ENCODE peak calls at places on chromosomes 13 and 19, in four cellular contexts. One of them, this sample, is unnamed. For H3K9me3, the result is how much of the 10 kb centered on the place peaks cover.

GRCh38 chr19:2248136-2249009 is 750 bp upstream of the AMH start:
- DNase-seq in PC-9: no peak
- DNase-seq in CD4-positive, alpha-beta T cell: no peak
- DNase-seq in fibroblast of lung: no peak
- DNase-seq in this sample: no peak

GRCh38 chr19:6890421-6890913 is 3.1 kb downstream of the ADGRE1 start:
- DNase-seq in PC-9: no peak
- DNase-seq in CD4-positive, alpha-beta T cell: peak
- DNase-seq in fibroblast of lung: no peak
- DNase-seq in this sample: no peak

GRCh38 chr19:10006335-10006708 is 4.0 kb downstream of the COL5A3 start:
- DNase-seq in PC-9: no peak
- DNase-seq in CD4-positive, alpha-beta T cell: no peak
- DNase-seq in fibroblast of lung: peak
- DNase-seq in this sample: peak

GRCh38 chr19:3129112-3129511 is 6.7 kb upstream of the GNA15 start:
- DNase-seq in PC-9: no peak
- DNase-seq in CD4-positive, alpha-beta T cell: no peak
- DNase-seq in fibroblast of lung: peak
- DNase-seq in this sample: no peak

GRCh38 chr13:70171151-70171550 is 62.9 kb upstream of the KLHL1 start:
- DNase-seq in PC-9: no peak
- DNase-seq in CD4-positive, alpha-beta T cell: no peak
- DNase-seq in fibroblast of lung: no peak
- DNase-seq in this sample: no peak

GRCh38 chr13:75195479-75196111 is 286.4 kb downstream of the TBC1D4 start:
- DNase-seq in PC-9: no peak
- DNase-seq in CD4-positive, alpha-beta T cell: no peak
- DNase-seq in fibroblast of lung: peak
- DNase-seq in this sample: no peak

GRCh38 chr19:11091343-11092153 is 2.3 kb downstream of the LDLR start:
- DNase-seq in PC-9: peak
- DNase-seq in CD4-positive, alpha-beta T cell: peak
- DNase-seq in fibroblast of lung: peak
- DNase-seq in this sample: peak

GRCh38 chr19:39415111-39416046 is 2.9 kb downstream of the PLEKHG2 start:
- DNase-seq in PC-9: peak
- DNase-seq in CD4-positive, alpha-beta T cell: no peak
- DNase-seq in fibroblast of lung: no peak
- DNase-seq in this sample: no peak

GRCh38 chr13:107480130-107480529 is 735.2 kb downstream of the LIG4 start:
- DNase-seq in PC-9: no peak
- DNase-seq in CD4-positive, alpha-beta T cell: no peak
- DNase-seq in fibroblast of lung: no peak
- DNase-seq in this sample: no peak

GRCh38 chr19:41928754-41929535 is 696 bp upstream of the ERFL start:
- DNase-seq in PC-9: no peak
- DNase-seq in CD4-positive, alpha-beta T cell: no peak
- DNase-seq in fibroblast of lung: no peak
- DNase-seq in this sample: no peak

GRCh38 chr19:58428617-58429016 is 11.3 kb downstream of the ZNF132 start:
- DNase-seq in PC-9: no peak
- DNase-seq in CD4-positive, alpha-beta T cell: no peak
- DNase-seq in fibroblast of lung: no peak
- DNase-seq in this sample: no peak

GRCh38 chr19:58434217-58434616 is 5.7 kb downstream of the ZNF132 start:
- DNase-seq in PC-9: no peak
- DNase-seq in CD4-positive, alpha-beta T cell: no peak
- DNase-seq in fibroblast of lung: peak
- DNase-seq in this sample: no peak

GRCh38 chr19:58429745-58430144 is 10.2 kb downstream of the ZNF132 start:
- DNase-seq in PC-9: no peak
- DNase-seq in CD4-positive, alpha-beta T cell: no peak
- DNase-seq in fibroblast of lung: no peak
- DNase-seq in this sample: peak
- H3K9me3 ChIP-seq in PC-9: under half
- H3K9me3 ChIP-seq in CD4-positive, alpha-beta T cell: half or more
- H3K9me3 ChIP-seq in fibroblast of lung: under half
- H3K9me3 ChIP-seq in this sample: half or more

GRCh38 chr13:79306650-79307049 is 99.4 kb downstream of the RBM26 start:
- DNase-seq in PC-9: no peak
- DNase-seq in CD4-positive, alpha-beta T cell: no peak
- DNase-seq in fibroblast of lung: no peak
- DNase-seq in this sample: no peak
- TF ChIP-seq CTCF in PC-9: no peak
- TF ChIP-seq CTCF in CD4-positive, alpha-beta T cell: no peak
- TF ChIP-seq CTCF in fibroblast of lung: no peak
- TF ChIP-seq CTCF in this sample: no peak

GRCh38 chr19:52442179-52442578 is 11.2 kb upstream of the ZNF578 start:
- DNase-seq in PC-9: no peak
- DNase-seq in CD4-positive, alpha-beta T cell: no peak
- DNase-seq in fibroblast of lung: no peak
- DNase-seq in this sample: no peak

GRCh38 chr19:52444506-52444905 is 8.8 kb upstream of the ZNF578 start:
- DNase-seq in PC-9: no peak
- DNase-seq in CD4-positive, alpha-beta T cell: no peak
- DNase-seq in fibroblast of lung: no peak
- DNase-seq in this sample: no peak
- H3K9me3 ChIP-seq in PC-9: under half
- H3K9me3 ChIP-seq in CD4-positive, alpha-beta T cell: half or more
- H3K9me3 ChIP-seq in fibroblast of lung: under half
- H3K9me3 ChIP-seq in this sample: under half

DNA sequence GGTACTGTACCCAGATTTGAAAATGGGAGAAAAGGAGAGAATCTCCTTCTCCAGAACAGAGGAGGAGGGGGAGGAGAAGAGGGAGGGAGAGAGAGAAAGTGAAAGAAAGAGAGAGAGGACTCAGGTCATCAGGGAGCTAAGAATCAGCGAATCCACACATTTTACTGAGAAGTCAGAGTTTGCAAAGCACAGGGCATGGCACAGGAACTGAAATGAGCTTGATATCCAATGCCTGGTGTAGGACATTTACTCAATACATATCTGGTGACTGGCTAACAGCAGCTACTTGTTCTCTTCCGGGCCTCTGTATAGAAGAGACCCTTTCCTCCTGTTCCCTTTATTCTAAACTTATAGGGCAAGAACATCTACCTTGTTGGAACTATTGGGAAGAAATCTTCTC is 375.1 kb downstream of the KLF5 start:
- DNase-seq in PC-9: no peak
- DNase-seq in CD4-positive, alpha-beta T cell: no peak
- DNase-seq in fibroblast of lung: no peak
- DNase-seq in this sample: no peak
- TF ChIP-seq CTCF in PC-9: no peak
- TF ChIP-seq CTCF in CD4-positive, alpha-beta T cell: no peak
- TF ChIP-seq CTCF in fibroblast of lung: no peak
- TF ChIP-seq CTCF in this sample: no peak

GRCh38 chr13:66353664-66354063 is 876.5 kb downstream of the PCDH9 start:
- DNase-seq in PC-9: no peak
- DNase-seq in CD4-positive, alpha-beta T cell: no peak
- DNase-seq in fibroblast of lung: no peak
- DNase-seq in this sample: no peak

GRCh38 chr13:66349945-66350344 is 880.2 kb downstream of the PCDH9 start:
- DNase-seq in PC-9: no peak
- DNase-seq in CD4-positive, alpha-beta T cell: no peak
- DNase-seq in fibroblast of lung: no peak
- DNase-seq in this sample: no peak

GRCh38 chr13:66358564-66358963 is 871.6 kb downstream of the PCDH9 start:
- DNase-seq in PC-9: no peak
- DNase-seq in CD4-positive, alpha-beta T cell: no peak
- DNase-seq in fibroblast of lung: peak
- DNase-seq in this sample: no peak

GRCh38 chr13:66359393-66359792 is 870.7 kb downstream of the PCDH9 start:
- DNase-seq in PC-9: no peak
- DNase-seq in CD4-positive, alpha-beta T cell: no peak
- DNase-seq in fibroblast of lung: no peak
- DNase-seq in this sample: no peak

GRCh38 chr13:66354880-66355279 is 875.3 kb downstream of the PCDH9 start:
- DNase-seq in PC-9: no peak
- DNase-seq in CD4-positive, alpha-beta T cell: no peak
- DNase-seq in fibroblast of lung: no peak
- DNase-seq in this sample: no peak
- H3K9me3 ChIP-seq in PC-9: under half
- H3K9me3 ChIP-seq in CD4-positive, alpha-beta T cell: under half
- H3K9me3 ChIP-seq in fibroblast of lung: under half
- H3K9me3 ChIP-seq in this sample: under half

This sample was measured in gastrocnemius medialis.